ENCODE peak calls at places on chromosomes 1 and 21, in ten cellular contexts. One of them, this sample, is unnamed. For H3K27me3, the result is how much of the 10 kb centered on the place peaks cover.

GRCh38 chr1:154329551-154330131 is 4.3 kb downstream of the ATP8B2 start:
- DNase-seq in fibroblast of lung: no peak
- DNase-seq in brain microvascular endothelial cell: no peak
- DNase-seq in transverse colon: no peak
- DNase-seq in mesendoderm: peak
- DNase-seq in lower lobe of right lung: no peak
- DNase-seq in ascending aorta: no peak
- DNase-seq in colonic mucosa: no peak
- DNase-seq in DND-41: no peak
- DNase-seq in CD8-positive, alpha-beta T cell: no peak
- DNase-seq in this sample: no peak

GRCh38 chr1:68814067-68814466 is 317.2 kb upstream of the DEPDC1 start:
- DNase-seq in fibroblast of lung: no peak
- DNase-seq in brain microvascular endothelial cell: no peak
- DNase-seq in transverse colon: no peak
- DNase-seq in mesendoderm: no peak
- DNase-seq in lower lobe of right lung: no peak
- DNase-seq in ascending aorta: no peak
- DNase-seq in colonic mucosa: no peak
- DNase-seq in DND-41: no peak
- DNase-seq in CD8-positive, alpha-beta T cell: no peak
- DNase-seq in this sample: no peak

GRCh38 chr1:155181371-155182051 is 7.9 kb downstream of the TRIM46 start:
- DNase-seq in fibroblast of lung: no peak
- DNase-seq in brain microvascular endothelial cell: no peak
- DNase-seq in transverse colon: no peak
- DNase-seq in mesendoderm: no peak
- DNase-seq in lower lobe of right lung: peak
- DNase-seq in ascending aorta: no peak
- DNase-seq in colonic mucosa: no peak
- DNase-seq in DND-41: no peak
- DNase-seq in CD8-positive, alpha-beta T cell: no peak
- DNase-seq in this sample: no peak

GRCh38 chr1:179129702-179130473 is 48.0 kb downstream of the TOR3A start:
- DNase-seq in fibroblast of lung: peak
- DNase-seq in brain microvascular endothelial cell: no peak
- DNase-seq in transverse colon: no peak
- DNase-seq in mesendoderm: no peak
- DNase-seq in lower lobe of right lung: no peak
- DNase-seq in ascending aorta: no peak
- DNase-seq in colonic mucosa: no peak
- DNase-seq in DND-41: peak
- DNase-seq in CD8-positive, alpha-beta T cell: no peak
- DNase-seq in this sample: no peak

GRCh38 chr21:15740383-15740782 is 10.6 kb downstream of the USP25 start:
- DNase-seq in fibroblast of lung: no peak
- DNase-seq in brain microvascular endothelial cell: no peak
- DNase-seq in transverse colon: no peak
- DNase-seq in mesendoderm: no peak
- DNase-seq in lower lobe of right lung: no peak
- DNase-seq in ascending aorta: no peak
- DNase-seq in colonic mucosa: no peak
- DNase-seq in DND-41: no peak
- DNase-seq in CD8-positive, alpha-beta T cell: no peak
- DNase-seq in this sample: no peak

GRCh38 chr21:29893687-29894086 is 46.1 kb downstream of the GRIK1 start:
- DNase-seq in fibroblast of lung: no peak
- DNase-seq in brain microvascular endothelial cell: no peak
- DNase-seq in transverse colon: no peak
- DNase-seq in mesendoderm: no peak
- DNase-seq in lower lobe of right lung: no peak
- DNase-seq in ascending aorta: no peak
- DNase-seq in colonic mucosa: no peak
- DNase-seq in DND-41: no peak
- DNase-seq in CD8-positive, alpha-beta T cell: no peak
- DNase-seq in this sample: no peak

GRCh38 chr1:119712342-119713038 is 756 bp downstream of the PHGDH start:
- DNase-seq in fibroblast of lung: peak
- DNase-seq in brain microvascular endothelial cell: peak
- DNase-seq in transverse colon: peak
- DNase-seq in mesendoderm: peak
- DNase-seq in lower lobe of right lung: peak
- DNase-seq in ascending aorta: peak
- DNase-seq in colonic mucosa: peak
- DNase-seq in DND-41: peak
- DNase-seq in CD8-positive, alpha-beta T cell: peak
- DNase-seq in this sample: no peak

GRCh38 chr1:4075436-4076225 is 175.6 kb upstream of the C1orf174 start:
- DNase-seq in fibroblast of lung: no peak
- DNase-seq in brain microvascular endothelial cell: no peak
- DNase-seq in transverse colon: no peak
- DNase-seq in mesendoderm: no peak
- DNase-seq in lower lobe of right lung: no peak
- DNase-seq in ascending aorta: no peak
- DNase-seq in colonic mucosa: no peak
- DNase-seq in DND-41: no peak
- DNase-seq in CD8-positive, alpha-beta T cell: no peak
- DNase-seq in this sample: no peak

GRCh38 chr1:147821883-147822282 is 61.5 kb upstream of the GJA5 start:
- DNase-seq in fibroblast of lung: peak
- DNase-seq in brain microvascular endothelial cell: no peak
- DNase-seq in transverse colon: no peak
- DNase-seq in mesendoderm: no peak
- DNase-seq in lower lobe of right lung: no peak
- DNase-seq in ascending aorta: no peak
- DNase-seq in colonic mucosa: no peak
- DNase-seq in DND-41: no peak
- DNase-seq in CD8-positive, alpha-beta T cell: no peak
- DNase-seq in this sample: no peak

GRCh38 chr21:26453258-26453657 is 119.8 kb downstream of the CYYR1 start:
- DNase-seq in fibroblast of lung: no peak
- DNase-seq in brain microvascular endothelial cell: no peak
- DNase-seq in transverse colon: no peak
- DNase-seq in mesendoderm: no peak
- DNase-seq in lower lobe of right lung: no peak
- DNase-seq in ascending aorta: no peak
- DNase-seq in colonic mucosa: no peak
- DNase-seq in DND-41: no peak
- DNase-seq in CD8-positive, alpha-beta T cell: no peak
- DNase-seq in this sample: no peak

GRCh38 chr1:220786337-220787068 is at the start of gene MTARC1:
- DNase-seq in fibroblast of lung: peak
- DNase-seq in brain microvascular endothelial cell: no peak
- DNase-seq in transverse colon: peak
- DNase-seq in mesendoderm: peak
- DNase-seq in lower lobe of right lung: peak
- DNase-seq in ascending aorta: no peak
- DNase-seq in colonic mucosa: peak
- DNase-seq in DND-41: no peak
- DNase-seq in CD8-positive, alpha-beta T cell: no peak
- DNase-seq in this sample: no peak

GRCh38 chr1:3141836-3142235 is 72.8 kb downstream of the PRDM16 start:
- DNase-seq in fibroblast of lung: no peak
- DNase-seq in brain microvascular endothelial cell: no peak
- DNase-seq in transverse colon: no peak
- DNase-seq in mesendoderm: no peak
- DNase-seq in lower lobe of right lung: no peak
- DNase-seq in ascending aorta: no peak
- DNase-seq in colonic mucosa: no peak
- DNase-seq in DND-41: no peak
- DNase-seq in CD8-positive, alpha-beta T cell: no peak
- DNase-seq in this sample: no peak

GRCh38 chr1:232831895-232832294 is 26.7 kb downstream of the MAP10 start:
- DNase-seq in fibroblast of lung: no peak
- DNase-seq in brain microvascular endothelial cell: no peak
- DNase-seq in transverse colon: no peak
- DNase-seq in mesendoderm: no peak
- DNase-seq in lower lobe of right lung: no peak
- DNase-seq in ascending aorta: no peak
- DNase-seq in colonic mucosa: no peak
- DNase-seq in DND-41: no peak
- DNase-seq in CD8-positive, alpha-beta T cell: no peak
- DNase-seq in this sample: no peak

GRCh38 chr1:107430540-107431228 is 289.8 kb downstream of the NTNG1 start:
- DNase-seq in fibroblast of lung: peak
- DNase-seq in brain microvascular endothelial cell: peak
- DNase-seq in transverse colon: peak
- DNase-seq in mesendoderm: peak
- DNase-seq in lower lobe of right lung: no peak
- DNase-seq in ascending aorta: no peak
- DNase-seq in colonic mucosa: peak
- DNase-seq in DND-41: peak
- DNase-seq in CD8-positive, alpha-beta T cell: no peak
- DNase-seq in this sample: no peak

GRCh38 chr21:37582613-37583012 is 216.0 kb downstream of the DYRK1A start:
- DNase-seq in fibroblast of lung: peak
- DNase-seq in brain microvascular endothelial cell: peak
- DNase-seq in transverse colon: no peak
- DNase-seq in mesendoderm: peak
- DNase-seq in lower lobe of right lung: no peak
- DNase-seq in ascending aorta: no peak
- DNase-seq in colonic mucosa: no peak
- DNase-seq in DND-41: no peak
- DNase-seq in CD8-positive, alpha-beta T cell: no peak
- DNase-seq in this sample: peak

GRCh38 chr1:235673981-235674380 is 24.4 kb upstream of the GNG4 start:
- DNase-seq in fibroblast of lung: no peak
- DNase-seq in brain microvascular endothelial cell: no peak
- DNase-seq in transverse colon: no peak
- DNase-seq in mesendoderm: peak
- DNase-seq in lower lobe of right lung: no peak
- DNase-seq in ascending aorta: no peak
- DNase-seq in colonic mucosa: no peak
- DNase-seq in DND-41: no peak
- DNase-seq in CD8-positive, alpha-beta T cell: no peak
- DNase-seq in this sample: no peak

GRCh38 chr1:66809736-66810326 is 8.8 kb upstream of the INSL5 start:
- DNase-seq in fibroblast of lung: peak
- DNase-seq in brain microvascular endothelial cell: peak
- DNase-seq in transverse colon: no peak
- DNase-seq in mesendoderm: no peak
- DNase-seq in lower lobe of right lung: no peak
- DNase-seq in ascending aorta: no peak
- DNase-seq in colonic mucosa: no peak
- DNase-seq in DND-41: no peak
- DNase-seq in CD8-positive, alpha-beta T cell: no peak
- DNase-seq in this sample: no peak

DNA sequence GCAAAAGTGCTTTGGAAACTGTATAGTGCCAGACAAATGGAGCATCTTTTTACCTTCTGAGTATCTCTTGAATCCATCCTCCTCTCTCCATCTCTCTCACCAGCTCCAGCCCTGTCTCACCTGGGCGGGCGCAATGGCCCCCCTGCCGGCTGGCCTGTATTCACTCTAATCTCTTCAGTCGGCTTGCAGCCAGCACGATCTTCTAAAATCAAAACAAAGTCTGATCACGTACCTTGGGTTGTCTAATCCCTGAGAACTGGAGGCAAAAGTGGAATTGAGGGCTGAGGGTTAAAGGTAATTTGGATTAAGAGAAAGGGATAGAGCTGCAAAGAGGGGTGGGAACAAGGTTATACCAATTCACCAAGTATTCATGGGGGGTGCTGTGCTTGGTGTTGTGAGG is 46.0 kb upstream of the LRRN2 start:
- DNase-seq in fibroblast of lung: no peak
- DNase-seq in brain microvascular endothelial cell: no peak
- DNase-seq in transverse colon: no peak
- DNase-seq in mesendoderm: no peak
- DNase-seq in lower lobe of right lung: no peak
- DNase-seq in ascending aorta: no peak
- DNase-seq in colonic mucosa: peak
- DNase-seq in DND-41: no peak
- DNase-seq in CD8-positive, alpha-beta T cell: no peak
- DNase-seq in this sample: no peak
- H3K27me3 ChIP-seq in fibroblast of lung: under half
- H3K27me3 ChIP-seq in brain microvascular endothelial cell: under half
- H3K27me3 ChIP-seq in transverse colon: under half
- H3K27me3 ChIP-seq in mesendoderm: under half
- H3K27me3 ChIP-seq in lower lobe of right lung: under half
- H3K27me3 ChIP-seq in ascending aorta: under half
- H3K27me3 ChIP-seq in colonic mucosa: under half
- H3K27me3 ChIP-seq in DND-41: under half
- H3K27me3 ChIP-seq in CD8-positive, alpha-beta T cell: under half
- H3K27me3 ChIP-seq in this sample: under half

DNA sequence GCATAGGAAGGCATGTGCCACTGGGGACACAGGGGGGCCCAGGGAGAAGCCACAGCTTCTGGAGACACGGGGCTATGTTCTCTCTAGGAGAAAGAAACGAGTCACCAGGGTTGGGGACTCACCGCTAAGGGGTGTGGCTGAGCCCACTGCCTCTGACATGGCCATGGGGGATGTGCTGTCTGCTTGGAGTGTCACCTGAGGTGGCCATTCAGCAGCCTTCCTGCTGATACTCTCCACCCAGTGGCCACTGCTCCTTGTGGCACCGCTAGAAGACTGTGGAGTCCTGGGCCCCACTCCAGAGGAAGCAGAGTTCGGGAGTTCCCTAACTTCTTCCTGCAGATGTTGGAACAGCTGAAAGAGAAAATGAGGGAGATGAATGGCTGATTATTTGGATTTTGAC is 91.2 kb upstream of the SLC45A1 start:
- DNase-seq in fibroblast of lung: no peak
- DNase-seq in brain microvascular endothelial cell: no peak
- DNase-seq in transverse colon: no peak
- DNase-seq in mesendoderm: peak
- DNase-seq in lower lobe of right lung: no peak
- DNase-seq in ascending aorta: no peak
- DNase-seq in colonic mucosa: no peak
- DNase-seq in DND-41: no peak
- DNase-seq in CD8-positive, alpha-beta T cell: no peak
- DNase-seq in this sample: no peak
- H3K27me3 ChIP-seq in fibroblast of lung: under half
- H3K27me3 ChIP-seq in brain microvascular endothelial cell: under half
- H3K27me3 ChIP-seq in transverse colon: under half
- H3K27me3 ChIP-seq in mesendoderm: under half
- H3K27me3 ChIP-seq in lower lobe of right lung: under half
- H3K27me3 ChIP-seq in ascending aorta: under half
- H3K27me3 ChIP-seq in colonic mucosa: under half
- H3K27me3 ChIP-seq in DND-41: under half
- H3K27me3 ChIP-seq in CD8-positive, alpha-beta T cell: under half
- H3K27me3 ChIP-seq in this sample: under half

GRCh38 chr1:201014816-201015200 is 8.7 kb downstream of the KIF21B start:
- DNase-seq in fibroblast of lung: no peak
- DNase-seq in brain microvascular endothelial cell: no peak
- DNase-seq in transverse colon: no peak
- DNase-seq in mesendoderm: no peak
- DNase-seq in lower lobe of right lung: no peak
- DNase-seq in ascending aorta: no peak
- DNase-seq in colonic mucosa: no peak
- DNase-seq in DND-41: no peak
- DNase-seq in CD8-positive, alpha-beta T cell: no peak
- DNase-seq in this sample: no peak
- H3K27me3 ChIP-seq in fibroblast of lung: under half
- H3K27me3 ChIP-seq in brain microvascular endothelial cell: under half
- H3K27me3 ChIP-seq in transverse colon: under half
- H3K27me3 ChIP-seq in mesendoderm: under half
- H3K27me3 ChIP-seq in lower lobe of right lung: under half
- H3K27me3 ChIP-seq in ascending aorta: under half
- H3K27me3 ChIP-seq in colonic mucosa: under half
- H3K27me3 ChIP-seq in DND-41: under half
- H3K27me3 ChIP-seq in CD8-positive, alpha-beta T cell: under half
- H3K27me3 ChIP-seq in this sample: under half

GRCh38 chr1:94928293-94928939 is 1.5 kb upstream of the CNN3 start:
- DNase-seq in fibroblast of lung: no peak
- DNase-seq in brain microvascular endothelial cell: no peak
- DNase-seq in transverse colon: no peak
- DNase-seq in mesendoderm: no peak
- DNase-seq in lower lobe of right lung: no peak
- DNase-seq in ascending aorta: no peak
- DNase-seq in colonic mucosa: no peak
- DNase-seq in DND-41: no peak
- DNase-seq in CD8-positive, alpha-beta T cell: no peak
- DNase-seq in this sample: no peak
- H3K27me3 ChIP-seq in fibroblast of lung: under half
- H3K27me3 ChIP-seq in brain microvascular endothelial cell: under half
- H3K27me3 ChIP-seq in transverse colon: under half
- H3K27me3 ChIP-seq in mesendoderm: under half
- H3K27me3 ChIP-seq in lower lobe of right lung: under half
- H3K27me3 ChIP-seq in ascending aorta: under half
- H3K27me3 ChIP-seq in colonic mucosa: under half
- H3K27me3 ChIP-seq in DND-41: under half
- H3K27me3 ChIP-seq in CD8-positive, alpha-beta T cell: under half
- H3K27me3 ChIP-seq in this sample: under half